ENCODE peak calls at places on chromosomes 11 and 22, in nine cellular contexts. L is NCI-H1436, K is cardiac fibroblast, Z is head of caudate nucleus, F is adrenal gland, R is IMR-90, D is A172, M is GM10248, C is NCI-H2081. X is an unnamed sample.
A peak's percentile ranks its signal among the peaks of the same experiment; 100 is the strongest.

GRCh38 chr11:8429483-8429882 is 164.5 kb downstream of the STK33 start:
- DNase-seq in L (no peak), K (no peak), Z (no peak), F (no peak), R (no peak), D (no peak), M (no peak), C (no peak), X (no peak)

GRCh38 chr11:83410605-83411565 is 124.7 kb upstream of the CCDC90B start:
- DNase-seq in L (no peak), K (no peak), Z (no peak), F (no peak), R (no peak), D (no peak), M (no peak), C (no peak), X (no peak)

GRCh38 chr22:45534339-45535192 is 31.9 kb downstream of the FBLN1 start:
- DNase-seq in L (no peak), K (peak; percentile 52), Z (no peak), F (no peak), R (peak; percentile 86), D (no peak), M (no peak), C (peak; percentile 82), X (peak; percentile 62)

GRCh38 chr11:76280882-76281557 is 74.7 kb upstream of the WNT11 start:
- DNase-seq in L (no peak), K (no peak), Z (no peak), F (no peak), R (no peak), D (no peak), M (no peak), C (no peak), X (no peak)

GRCh38 chr11:43943931-43944751 is 1.7 kb downstream of the C11orf96 start:
- DNase-seq in L (no peak), K (peak; percentile 21), Z (no peak), F (peak; percentile 68), R (peak; percentile 28), D (peak; percentile 39), M (peak; percentile 28), C (no peak), X (no peak)

GRCh38 chr11:84249344-84250135 is 963.4 kb upstream of the CCDC90B start:
- DNase-seq in L (no peak), K (no peak), Z (no peak), F (no peak), R (no peak), D (peak; percentile 25), M (no peak), C (no peak), X (no peak)

GRCh38 chr11:15893080-15893492 is 463.3 kb downstream of the SOX6 start:
- DNase-seq in L (no peak), K (peak; percentile 74), Z (no peak), F (no peak), R (peak; percentile 89), D (peak; percentile 91), M (no peak), C (no peak), X (no peak)

GRCh38 chr22:23092217-23092955 is 22.1 kb downstream of the GNAZ start:
- DNase-seq in L (no peak), K (no peak), Z (no peak), F (no peak), R (no peak), D (no peak), M (no peak), C (no peak), X (no peak)

GRCh38 chr11:13227676-13228255 is 49.8 kb upstream of the BMAL1 start:
- DNase-seq in L (no peak), K (no peak), Z (no peak), F (no peak), R (no peak), D (no peak), M (no peak), C (no peak), X (no peak)